ENCODE peak calls at places on chromosome 12, in six cellular contexts. One of them, this sample, is unnamed.

GRCh38 chr12:110111476-110112334 is 12.5 kb upstream of the IFT81 start:
- DNase-seq in DMS79 treated with DMSO at 0.1 percent for 48 hours: no peak
- DNase-seq in activated T-helper 1 cell treated with Interleukin-2 at 50 U/mL for 16 hours: no peak
- DNase-seq in tibial artery: no peak
- DNase-seq in kidney: no peak
- DNase-seq in NCI-H82: no peak
- DNase-seq in this sample: no peak

GRCh38 chr12:95723693-95724384 is 66.7 kb downstream of the NTN4 start:
- DNase-seq in DMS79 treated with DMSO at 0.1 percent for 48 hours: no peak
- DNase-seq in activated T-helper 1 cell treated with Interleukin-2 at 50 U/mL for 16 hours: no peak
- DNase-seq in tibial artery: no peak
- DNase-seq in kidney: no peak
- DNase-seq in NCI-H82: peak
- DNase-seq in this sample: no peak

GRCh38 chr12:128549621-128550020 is 274.1 kb downstream of the SLC15A4 start:
- DNase-seq in DMS79 treated with DMSO at 0.1 percent for 48 hours: peak
- DNase-seq in activated T-helper 1 cell treated with Interleukin-2 at 50 U/mL for 16 hours: no peak
- DNase-seq in tibial artery: no peak
- DNase-seq in kidney: no peak
- DNase-seq in NCI-H82: peak
- DNase-seq in this sample: no peak

GRCh38 chr12:53190108-53190729 is 9.5 kb upstream of the CSAD start:
- DNase-seq in DMS79 treated with DMSO at 0.1 percent for 48 hours: peak
- DNase-seq in activated T-helper 1 cell treated with Interleukin-2 at 50 U/mL for 16 hours: peak
- DNase-seq in tibial artery: peak
- DNase-seq in kidney: no peak
- DNase-seq in NCI-H82: peak
- DNase-seq in this sample: no peak

GRCh38 chr12:7555752-7556151 is 52.2 kb upstream of the CD163 start:
- DNase-seq in DMS79 treated with DMSO at 0.1 percent for 48 hours: no peak
- DNase-seq in activated T-helper 1 cell treated with Interleukin-2 at 50 U/mL for 16 hours: no peak
- DNase-seq in tibial artery: no peak
- DNase-seq in kidney: no peak
- DNase-seq in NCI-H82: no peak
- DNase-seq in this sample: no peak

GRCh38 chr12:71791473-71792150 is 36.9 kb downstream of the RAB21 start:
- DNase-seq in DMS79 treated with DMSO at 0.1 percent for 48 hours: no peak
- DNase-seq in activated T-helper 1 cell treated with Interleukin-2 at 50 U/mL for 16 hours: no peak
- DNase-seq in tibial artery: no peak
- DNase-seq in kidney: no peak
- DNase-seq in NCI-H82: no peak
- DNase-seq in this sample: no peak

GRCh38 chr12:131093971-131094830 is 140.5 kb downstream of the ADGRD1 start:
- DNase-seq in DMS79 treated with DMSO at 0.1 percent for 48 hours: no peak
- DNase-seq in activated T-helper 1 cell treated with Interleukin-2 at 50 U/mL for 16 hours: no peak
- DNase-seq in tibial artery: peak
- DNase-seq in kidney: peak
- DNase-seq in NCI-H82: no peak
- DNase-seq in this sample: no peak

GRCh38 chr12:126286203-126286602 is 1221.0 kb downstream of the AACS start:
- DNase-seq in DMS79 treated with DMSO at 0.1 percent for 48 hours: no peak
- DNase-seq in activated T-helper 1 cell treated with Interleukin-2 at 50 U/mL for 16 hours: no peak
- DNase-seq in tibial artery: no peak
- DNase-seq in kidney: no peak
- DNase-seq in NCI-H82: no peak
- DNase-seq in this sample: no peak

GRCh38 chr12:107288414-107289125 is 195.2 kb upstream of the CRY1 start:
- DNase-seq in DMS79 treated with DMSO at 0.1 percent for 48 hours: no peak
- DNase-seq in activated T-helper 1 cell treated with Interleukin-2 at 50 U/mL for 16 hours: no peak
- DNase-seq in tibial artery: no peak
- DNase-seq in kidney: no peak
- DNase-seq in NCI-H82: no peak
- DNase-seq in this sample: no peak

GRCh38 chr12:113498490-113498889 is 26.8 kb upstream of the LHX5 start:
- DNase-seq in DMS79 treated with DMSO at 0.1 percent for 48 hours: no peak
- DNase-seq in activated T-helper 1 cell treated with Interleukin-2 at 50 U/mL for 16 hours: no peak
- DNase-seq in tibial artery: no peak
- DNase-seq in kidney: no peak
- DNase-seq in NCI-H82: no peak
- DNase-seq in this sample: no peak

GRCh38 chr12:113135178-113136127 is at the start of gene RASAL1:
- DNase-seq in DMS79 treated with DMSO at 0.1 percent for 48 hours: peak
- DNase-seq in activated T-helper 1 cell treated with Interleukin-2 at 50 U/mL for 16 hours: peak
- DNase-seq in tibial artery: no peak
- DNase-seq in kidney: peak
- DNase-seq in NCI-H82: peak
- DNase-seq in this sample: peak

GRCh38 chr12:29148065-29148957 is 767 bp upstream of the FAR2 start:
- DNase-seq in DMS79 treated with DMSO at 0.1 percent for 48 hours: peak
- DNase-seq in activated T-helper 1 cell treated with Interleukin-2 at 50 U/mL for 16 hours: no peak
- DNase-seq in tibial artery: peak
- DNase-seq in kidney: no peak
- DNase-seq in NCI-H82: peak
- DNase-seq in this sample: no peak

GRCh38 chr12:20885552-20885951 is 75.0 kb downstream of the SLCO1B3 start:
- DNase-seq in DMS79 treated with DMSO at 0.1 percent for 48 hours: no peak
- DNase-seq in activated T-helper 1 cell treated with Interleukin-2 at 50 U/mL for 16 hours: no peak
- DNase-seq in tibial artery: no peak
- DNase-seq in kidney: no peak
- DNase-seq in NCI-H82: peak
- DNase-seq in this sample: no peak

GRCh38 chr12:9346866-9347327 is 138.7 kb upstream of the PZP start:
- DNase-seq in DMS79 treated with DMSO at 0.1 percent for 48 hours: no peak
- DNase-seq in activated T-helper 1 cell treated with Interleukin-2 at 50 U/mL for 16 hours: no peak
- DNase-seq in tibial artery: no peak
- DNase-seq in kidney: no peak
- DNase-seq in NCI-H82: no peak
- DNase-seq in this sample: no peak

GRCh38 chr12:119869720-119870119 is 7.4 kb downstream of the CIT start:
- DNase-seq in DMS79 treated with DMSO at 0.1 percent for 48 hours: no peak
- DNase-seq in activated T-helper 1 cell treated with Interleukin-2 at 50 U/mL for 16 hours: no peak
- DNase-seq in tibial artery: peak
- DNase-seq in kidney: no peak
- DNase-seq in NCI-H82: no peak
- DNase-seq in this sample: no peak

GRCh38 chr12:15963271-15963670 is 52.1 kb downstream of the DERA start:
- DNase-seq in DMS79 treated with DMSO at 0.1 percent for 48 hours: no peak
- DNase-seq in activated T-helper 1 cell treated with Interleukin-2 at 50 U/mL for 16 hours: no peak
- DNase-seq in tibial artery: no peak
- DNase-seq in kidney: no peak
- DNase-seq in NCI-H82: no peak
- DNase-seq in this sample: no peak

GRCh38 chr12:62598846-62599245 is 132.2 kb downstream of the MON2 start:
- DNase-seq in DMS79 treated with DMSO at 0.1 percent for 48 hours: no peak
- DNase-seq in activated T-helper 1 cell treated with Interleukin-2 at 50 U/mL for 16 hours: no peak
- DNase-seq in tibial artery: no peak
- DNase-seq in kidney: no peak
- DNase-seq in NCI-H82: no peak
- DNase-seq in this sample: no peak

GRCh38 chr12:18810537-18811253 is 72.8 kb downstream of the CAPZA3 start:
- DNase-seq in DMS79 treated with DMSO at 0.1 percent for 48 hours: no peak
- DNase-seq in activated T-helper 1 cell treated with Interleukin-2 at 50 U/mL for 16 hours: no peak
- DNase-seq in tibial artery: no peak
- DNase-seq in kidney: no peak
- DNase-seq in NCI-H82: no peak
- DNase-seq in this sample: no peak

GRCh38 chr12:123571343-123571813 is 13.0 kb upstream of the TMED2 start:
- DNase-seq in DMS79 treated with DMSO at 0.1 percent for 48 hours: no peak
- DNase-seq in activated T-helper 1 cell treated with Interleukin-2 at 50 U/mL for 16 hours: no peak
- DNase-seq in tibial artery: peak
- DNase-seq in kidney: peak
- DNase-seq in NCI-H82: peak
- DNase-seq in this sample: peak

GRCh38 chr12:79217306-79217705 is 352.7 kb downstream of the SYT1 start:
- DNase-seq in DMS79 treated with DMSO at 0.1 percent for 48 hours: no peak
- DNase-seq in activated T-helper 1 cell treated with Interleukin-2 at 50 U/mL for 16 hours: no peak
- DNase-seq in tibial artery: no peak
- DNase-seq in kidney: no peak
- DNase-seq in NCI-H82: no peak
- DNase-seq in this sample: no peak

GRCh38 chr12:118866346-118866745 is 115.0 kb upstream of the SRRM4 start:
- DNase-seq in DMS79 treated with DMSO at 0.1 percent for 48 hours: no peak
- DNase-seq in activated T-helper 1 cell treated with Interleukin-2 at 50 U/mL for 16 hours: no peak
- DNase-seq in tibial artery: no peak
- DNase-seq in kidney: no peak
- DNase-seq in NCI-H82: no peak
- DNase-seq in this sample: no peak

GRCh38 chr12:28027947-28028724 is 55.6 kb upstream of the PTHLH start:
- DNase-seq in DMS79 treated with DMSO at 0.1 percent for 48 hours: peak
- DNase-seq in activated T-helper 1 cell treated with Interleukin-2 at 50 U/mL for 16 hours: no peak
- DNase-seq in tibial artery: no peak
- DNase-seq in kidney: no peak
- DNase-seq in NCI-H82: no peak
- DNase-seq in this sample: no peak

GRCh38 chr12:71178162-71178561 is 20.4 kb upstream of the TSPAN8 start:
- DNase-seq in DMS79 treated with DMSO at 0.1 percent for 48 hours: no peak
- DNase-seq in activated T-helper 1 cell treated with Interleukin-2 at 50 U/mL for 16 hours: no peak
- DNase-seq in tibial artery: no peak
- DNase-seq in kidney: no peak
- DNase-seq in NCI-H82: no peak
- DNase-seq in this sample: no peak

GRCh38 chr12:78793491-78793890 is 71.1 kb upstream of the SYT1 start:
- DNase-seq in DMS79 treated with DMSO at 0.1 percent for 48 hours: no peak
- DNase-seq in activated T-helper 1 cell treated with Interleukin-2 at 50 U/mL for 16 hours: no peak
- DNase-seq in tibial artery: no peak
- DNase-seq in kidney: no peak
- DNase-seq in NCI-H82: no peak
- DNase-seq in this sample: no peak

GRCh38 chr12:11186837-11187236 is at the start of gene TAS2R42:
- DNase-seq in DMS79 treated with DMSO at 0.1 percent for 48 hours: no peak
- DNase-seq in activated T-helper 1 cell treated with Interleukin-2 at 50 U/mL for 16 hours: no peak
- DNase-seq in tibial artery: no peak
- DNase-seq in kidney: no peak
- DNase-seq in NCI-H82: no peak
- DNase-seq in this sample: no peak

GRCh38 chr12:92362785-92363184 is 217.1 kb upstream of the BTG1 start:
- DNase-seq in DMS79 treated with DMSO at 0.1 percent for 48 hours: no peak
- DNase-seq in activated T-helper 1 cell treated with Interleukin-2 at 50 U/mL for 16 hours: no peak
- DNase-seq in tibial artery: no peak
- DNase-seq in kidney: no peak
- DNase-seq in NCI-H82: no peak
- DNase-seq in this sample: no peak

GRCh38 chr12:2501464-2502181 is 293.1 kb upstream of the FKBP4 start:
- DNase-seq in DMS79 treated with DMSO at 0.1 percent for 48 hours: no peak
- DNase-seq in activated T-helper 1 cell treated with Interleukin-2 at 50 U/mL for 16 hours: no peak
- DNase-seq in tibial artery: no peak
- DNase-seq in kidney: no peak
- DNase-seq in NCI-H82: no peak
- DNase-seq in this sample: peak

GRCh38 chr12:1517007-1517406 is 77.4 kb downstream of the FBXL14 start:
- DNase-seq in DMS79 treated with DMSO at 0.1 percent for 48 hours: no peak
- DNase-seq in activated T-helper 1 cell treated with Interleukin-2 at 50 U/mL for 16 hours: no peak
- DNase-seq in tibial artery: no peak
- DNase-seq in kidney: no peak
- DNase-seq in NCI-H82: peak
- DNase-seq in this sample: no peak

GRCh38 chr12:806116-806805 is 53.9 kb downstream of the WNK1 start:
- DNase-seq in DMS79 treated with DMSO at 0.1 percent for 48 hours: no peak
- DNase-seq in activated T-helper 1 cell treated with Interleukin-2 at 50 U/mL for 16 hours: no peak
- DNase-seq in tibial artery: no peak
- DNase-seq in kidney: no peak
- DNase-seq in NCI-H82: no peak
- DNase-seq in this sample: no peak

This sample was measured in nucleus accumbens.